ENCODE peak calls at places on chromosomes 12 and 14, in six cellular contexts. E, Y, N, V, M and A are unnamed samples.

GRCh38 chr14:59126714-59127436 is 61.6 kb upstream of the DAAM1 start:
- DNase-seq in N (peak), M (peak), Y (peak), V (peak), E (no peak), A (no peak)

GRCh38 chr14:97377550-97377949 is 580.4 kb downstream of the VRK1 start:
- DNase-seq in E (no peak), M (peak), V (no peak), N (no peak), Y (no peak), A (no peak)

GRCh38 chr12:67424784-67425183 is 155.6 kb downstream of the CAND1 start:
- DNase-seq in Y (no peak), N (no peak), V (no peak), E (no peak), M (no peak), A (no peak)

GRCh38 chr14:68576496-68577244 is 216.2 kb downstream of the ZFP36L1 start:
- DNase-seq in Y (no peak), N (no peak), V (no peak), M (no peak), E (no peak), A (no peak)

GRCh38 chr12:96255077-96255476 is 60.9 kb downstream of the ELK3 start:
- DNase-seq in E (no peak), N (no peak), V (no peak), M (no peak), Y (no peak), A (no peak)

GRCh38 chr12:125610971-125611370 is 545.7 kb downstream of the AACS start:
- DNase-seq in M (no peak), E (no peak), V (no peak), N (no peak), Y (no peak), A (no peak)

GRCh38 chr14:21989090-21989489 is 315.5 kb upstream of the OR4E1 start:
- DNase-seq in Y (no peak), M (no peak), E (no peak), N (no peak), V (no peak), A (no peak)

GRCh38 chr12:101501410-101502045 is 26.4 kb downstream of the SPIC start:
- DNase-seq in V (no peak), Y (no peak), E (no peak), N (no peak), M (no peak), A (no peak)

GRCh38 chr14:53979141-53979673 is 22.6 kb upstream of the BMP4 start:
- DNase-seq in M (peak), V (no peak), N (no peak), E (no peak), Y (no peak), A (no peak)

GRCh38 chr14:72657214-72657921 is 236.5 kb downstream of the DPF3 start:
- DNase-seq in N (no peak), M (no peak), E (no peak), V (no peak), Y (no peak), A (no peak)

GRCh38 chr12:108792361-108793292 is 61.3 kb upstream of the CORO1C start:
- DNase-seq in Y (no peak), E (no peak), M (no peak), V (no peak), N (no peak), A (no peak)

GRCh38 chr12:121223283-121223946 is 13.5 kb downstream of the P2RX4 start:
- DNase-seq in M (peak), E (no peak), V (no peak), Y (peak), N (peak), A (no peak)

GRCh38 chr12:102903318-102904007 is 13.6 kb downstream of the PAH start:
- DNase-seq in Y (no peak), E (no peak), M (no peak), V (no peak), N (no peak), A (no peak)

GRCh38 chr12:128609861-128610260 is 213.9 kb downstream of the SLC15A4 start:
- DNase-seq in Y (no peak), N (no peak), E (no peak), V (no peak), M (peak), A (no peak)

GRCh38 chr12:128612150-128612850 is 211.5 kb downstream of the SLC15A4 start:
- DNase-seq in N (no peak), E (no peak), Y (no peak), V (no peak), M (no peak), A (no peak)

GRCh38 chr12:128619263-128619662 is 204.5 kb downstream of the SLC15A4 start:
- DNase-seq in N (no peak), E (no peak), V (no peak), M (peak), Y (no peak), A (no peak)

GRCh38 chr12:128617304-128617833 is 206.4 kb downstream of the SLC15A4 start:
- DNase-seq in E (no peak), Y (no peak), V (no peak), N (no peak), M (peak), A (no peak)

DNA sequence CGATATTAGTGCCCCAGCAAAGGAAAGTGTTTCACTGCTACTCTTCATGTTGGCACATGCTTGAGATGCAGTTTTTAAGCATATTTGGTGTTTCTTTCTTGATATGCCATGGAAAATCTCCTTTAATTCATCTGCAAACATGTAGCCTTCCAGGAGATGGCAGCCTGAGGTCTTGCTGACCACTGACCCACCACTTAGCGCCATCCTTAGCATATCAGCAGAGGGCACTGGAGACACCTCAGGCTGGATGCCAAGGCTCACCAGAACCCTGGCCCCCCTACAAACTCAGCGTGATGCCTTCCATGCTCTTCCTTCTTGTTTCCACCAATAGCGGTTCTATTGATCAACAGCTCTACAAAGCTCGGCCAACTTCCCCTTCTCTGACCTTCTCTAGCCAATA is 209.9 kb downstream of the SLC15A4 start:
- DNase-seq in N (no peak), Y (no peak), E (no peak), V (no peak), M (peak), A (no peak)
- TF ChIP-seq CTCF in N (no peak), Y (no peak), E (no peak), V (no peak), M (peak), A (peak)

DNA sequence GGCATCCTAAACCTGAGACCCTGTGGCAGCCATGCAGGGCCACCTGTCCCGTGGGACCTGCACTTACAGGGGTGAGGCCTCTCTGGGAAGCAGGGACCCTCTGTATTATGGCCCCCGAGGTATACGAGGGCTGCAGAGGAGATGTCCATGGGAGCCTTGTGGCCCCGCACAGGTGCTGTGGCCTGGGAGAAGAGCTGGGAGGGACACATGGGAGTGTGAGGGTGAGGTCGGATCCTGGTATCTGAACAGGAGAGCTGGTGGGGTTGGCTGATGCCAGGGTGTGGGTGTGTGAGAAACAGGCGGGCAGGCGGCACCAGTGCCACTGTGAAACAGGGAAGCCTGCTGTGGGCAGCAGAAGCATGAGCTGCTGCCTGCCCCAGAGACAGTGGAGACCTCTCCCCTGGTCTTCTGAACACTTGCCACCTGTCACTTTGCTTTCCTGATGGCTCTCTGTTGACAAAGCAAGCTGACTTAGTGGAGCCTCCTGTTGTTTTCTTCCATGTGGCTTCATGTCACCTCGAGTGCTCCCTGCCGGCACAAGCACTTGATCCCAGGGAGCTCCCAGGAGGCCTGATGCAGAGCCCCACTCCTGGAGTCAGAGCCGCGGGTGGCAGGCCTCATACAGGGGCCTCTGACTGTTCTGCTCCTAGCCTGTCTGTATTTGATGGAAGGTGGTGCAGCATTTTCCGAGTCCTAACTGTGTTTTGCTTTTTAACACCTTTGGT is 19.8 kb upstream of the AMN start:
- DNase-seq in N (no peak), V (no peak), M (no peak), E (no peak), Y (no peak), A (no peak)
- TF ChIP-seq CTCF in N (no peak), V (no peak), M (no peak), E (no peak), Y (no peak), A (no peak)

GRCh38 chr12:80189241-80189640 is 89.9 kb downstream of the OTOGL start:
- DNase-seq in E (no peak), V (no peak), N (no peak), M (no peak), Y (no peak), A (no peak)
- TF ChIP-seq CTCF in E (no peak), V (no peak), N (no peak), M (no peak), Y (no peak), A (no peak)

GRCh38 chr14:88463318-88463717 is 77.9 kb downstream of the SPATA7 start:
- DNase-seq in Y (no peak), M (peak), E (no peak), V (no peak), N (no peak), A (no peak)
- TF ChIP-seq CTCF in Y (peak), M (peak), E (no peak), V (no peak), N (no peak), A (no peak)

GRCh38 chr12:54166543-54167499 is 22.0 kb downstream of the SMUG1 start:
- DNase-seq in N (no peak), Y (no peak), V (no peak), E (no peak), M (no peak), A (no peak)

GRCh38 chr12:54173066-54173726 is 15.6 kb downstream of the SMUG1 start:
- DNase-seq in N (peak), V (no peak), Y (peak), E (no peak), M (peak), A (no peak)

GRCh38 chr12:54172102-54172630 is 16.6 kb downstream of the SMUG1 start:
- DNase-seq in V (no peak), Y (no peak), E (no peak), N (no peak), M (no peak), A (no peak)

GRCh38 chr12:54167500-54167896 is 21.3 kb downstream of the SMUG1 start:
- DNase-seq in E (no peak), Y (no peak), M (no peak), N (no peak), V (no peak), A (no peak)

GRCh38 chr12:54169036-54169435 is 19.7 kb downstream of the SMUG1 start:
- DNase-seq in N (no peak), Y (no peak), V (no peak), M (no peak), E (no peak), A (no peak)
- TF ChIP-seq CTCF in N (no peak), Y (no peak), V (no peak), M (peak), E (no peak), A (no peak)